ENCODE peak calls at places on chromosomes 12 and 14, in eight cellular contexts. One of them, this sample, is unnamed.
A peak's percentile ranks its signal among the peaks of the same experiment; 100 is the strongest.

GRCh38 chr14:89065879-89066278 is 241.4 kb downstream of the TTC8 start:
- DNase-seq in H9: no peak
- DNase-seq in ovary: no peak
- DNase-seq in left ventricle myocardium inferior: no peak
- DNase-seq in Peyer's patch: no peak
- DNase-seq in type B pancreatic cell: no peak
- DNase-seq in BJ: no peak
- DNase-seq in K562: no peak
- DNase-seq in this sample: no peak

GRCh38 chr12:132700212-132700913 is 10.3 kb upstream of the PGAM5 start:
- DNase-seq in left ventricle myocardium inferior: no peak
- DNase-seq in BJ: peak; percentile 8
- DNase-seq in Peyer's patch: no peak
- DNase-seq in ovary: no peak
- DNase-seq in K562: no peak
- DNase-seq in H9: no peak
- DNase-seq in type B pancreatic cell: no peak
- DNase-seq in this sample: no peak

GRCh38 chr14:54291491-54292191 is 105.2 kb upstream of the CDKN3 start:
- DNase-seq in K562: no peak
- DNase-seq in left ventricle myocardium inferior: no peak
- DNase-seq in BJ: no peak
- DNase-seq in H9: peak; percentile 54
- DNase-seq in ovary: no peak
- DNase-seq in Peyer's patch: no peak
- DNase-seq in type B pancreatic cell: no peak
- DNase-seq in this sample: peak; percentile 8

GRCh38 chr12:90280564-90281058 is 572.0 kb upstream of the ATP2B1 start:
- DNase-seq in type B pancreatic cell: no peak
- DNase-seq in left ventricle myocardium inferior: no peak
- DNase-seq in H9: no peak
- DNase-seq in ovary: no peak
- DNase-seq in Peyer's patch: no peak
- DNase-seq in BJ: no peak
- DNase-seq in K562: no peak
- DNase-seq in this sample: no peak

GRCh38 chr12:22981711-22982110 is 356.7 kb downstream of the ETNK1 start:
- DNase-seq in type B pancreatic cell: no peak
- DNase-seq in Peyer's patch: no peak
- DNase-seq in K562: no peak
- DNase-seq in H9: no peak
- DNase-seq in ovary: no peak
- DNase-seq in BJ: no peak
- DNase-seq in left ventricle myocardium inferior: no peak
- DNase-seq in this sample: no peak

GRCh38 chr12:104305349-104305748 is 1.8 kb downstream of the EID3 start:
- DNase-seq in Peyer's patch: no peak
- DNase-seq in BJ: no peak
- DNase-seq in type B pancreatic cell: no peak
- DNase-seq in ovary: no peak
- DNase-seq in H9: no peak
- DNase-seq in left ventricle myocardium inferior: no peak
- DNase-seq in K562: no peak
- DNase-seq in this sample: no peak

GRCh38 chr12:11204173-11204572 is 17.4 kb upstream of the TAS2R42 start:
- DNase-seq in BJ: no peak
- DNase-seq in left ventricle myocardium inferior: no peak
- DNase-seq in Peyer's patch: no peak
- DNase-seq in ovary: no peak
- DNase-seq in H9: no peak
- DNase-seq in K562: no peak
- DNase-seq in type B pancreatic cell: no peak
- DNase-seq in this sample: no peak

GRCh38 chr12:132141976-132142678 is 2.0 kb downstream of the DDX51 start:
- DNase-seq in BJ: no peak
- DNase-seq in H9: no peak
- DNase-seq in K562: no peak
- DNase-seq in left ventricle myocardium inferior: no peak
- DNase-seq in Peyer's patch: no peak
- DNase-seq in ovary: no peak
- DNase-seq in type B pancreatic cell: no peak
- DNase-seq in this sample: no peak

GRCh38 chr12:80912906-80913769 is 24.6 kb downstream of the LIN7A start:
- DNase-seq in BJ: no peak
- DNase-seq in K562: no peak
- DNase-seq in type B pancreatic cell: no peak
- DNase-seq in Peyer's patch: no peak
- DNase-seq in H9: no peak
- DNase-seq in ovary: no peak
- DNase-seq in left ventricle myocardium inferior: no peak
- DNase-seq in this sample: no peak

GRCh38 chr14:72685456-72685855 is 208.4 kb downstream of the DPF3 start:
- DNase-seq in type B pancreatic cell: no peak
- DNase-seq in ovary: no peak
- DNase-seq in K562: no peak
- DNase-seq in H9: no peak
- DNase-seq in Peyer's patch: no peak
- DNase-seq in BJ: no peak
- DNase-seq in left ventricle myocardium inferior: no peak
- DNase-seq in this sample: no peak

GRCh38 chr14:99273724-99274345 is 1.8 kb upstream of the BCL11B start:
- DNase-seq in type B pancreatic cell: peak; percentile 68
- DNase-seq in left ventricle myocardium inferior: no peak
- DNase-seq in K562: no peak
- DNase-seq in ovary: no peak
- DNase-seq in BJ: no peak
- DNase-seq in Peyer's patch: no peak
- DNase-seq in H9: no peak
- DNase-seq in this sample: no peak

GRCh38 chr12:85627584-85627983 is 208.6 kb downstream of the RASSF9 start:
- DNase-seq in H9: no peak
- DNase-seq in ovary: no peak
- DNase-seq in left ventricle myocardium inferior: no peak
- DNase-seq in type B pancreatic cell: no peak
- DNase-seq in BJ: peak; percentile 55
- DNase-seq in Peyer's patch: no peak
- DNase-seq in K562: no peak
- DNase-seq in this sample: no peak

GRCh38 chr14:76955575-76956252 is 72.8 kb downstream of the IRF2BPL start:
- DNase-seq in left ventricle myocardium inferior: no peak
- DNase-seq in H9: peak; percentile 73
- DNase-seq in K562: no peak
- DNase-seq in BJ: no peak
- DNase-seq in type B pancreatic cell: no peak
- DNase-seq in Peyer's patch: peak; percentile 63
- DNase-seq in ovary: no peak
- DNase-seq in this sample: no peak

GRCh38 chr12:112836736-112837628 is 45.4 kb downstream of the RPH3A start:
- DNase-seq in BJ: no peak
- DNase-seq in ovary: no peak
- DNase-seq in H9: no peak
- DNase-seq in type B pancreatic cell: no peak
- DNase-seq in K562: no peak
- DNase-seq in Peyer's patch: no peak
- DNase-seq in left ventricle myocardium inferior: no peak
- DNase-seq in this sample: no peak

GRCh38 chr12:109947511-109947910 is 47.4 kb downstream of the TCHP start:
- DNase-seq in left ventricle myocardium inferior: no peak
- DNase-seq in K562: no peak
- DNase-seq in ovary: no peak
- DNase-seq in type B pancreatic cell: no peak
- DNase-seq in BJ: peak; percentile 65
- DNase-seq in H9: no peak
- DNase-seq in Peyer's patch: no peak
- DNase-seq in this sample: no peak

GRCh38 chr12:31034372-31034771 is 39.3 kb upstream of the DDX11 start:
- DNase-seq in H9: no peak
- DNase-seq in K562: no peak
- DNase-seq in BJ: no peak
- DNase-seq in type B pancreatic cell: no peak
- DNase-seq in ovary: no peak
- DNase-seq in Peyer's patch: no peak
- DNase-seq in left ventricle myocardium inferior: no peak
- DNase-seq in this sample: no peak

GRCh38 chr12:101696477-101697196 is 803 bp upstream of the CHPT1 start:
- DNase-seq in ovary: peak; percentile 21
- DNase-seq in H9: no peak
- DNase-seq in left ventricle myocardium inferior: peak; percentile 70
- DNase-seq in K562: peak; percentile 77
- DNase-seq in type B pancreatic cell: no peak
- DNase-seq in Peyer's patch: no peak
- DNase-seq in BJ: no peak
- DNase-seq in this sample: no peak

GRCh38 chr12:116264525-116265070 is 12.9 kb downstream of the MED13L start:
- DNase-seq in H9: no peak
- DNase-seq in Peyer's patch: no peak
- DNase-seq in left ventricle myocardium inferior: no peak
- DNase-seq in type B pancreatic cell: no peak
- DNase-seq in ovary: no peak
- DNase-seq in K562: no peak
- DNase-seq in BJ: no peak
- DNase-seq in this sample: no peak

GRCh38 chr12:116266631-116267349 is 10.7 kb downstream of the MED13L start:
- DNase-seq in left ventricle myocardium inferior: no peak
- DNase-seq in K562: no peak
- DNase-seq in Peyer's patch: no peak
- DNase-seq in BJ: no peak
- DNase-seq in H9: no peak
- DNase-seq in type B pancreatic cell: no peak
- DNase-seq in ovary: no peak
- DNase-seq in this sample: no peak

GRCh38 chr12:116265361-116266128 is 11.9 kb downstream of the MED13L start:
- DNase-seq in ovary: no peak
- DNase-seq in Peyer's patch: no peak
- DNase-seq in type B pancreatic cell: no peak
- DNase-seq in K562: no peak
- DNase-seq in BJ: no peak
- DNase-seq in left ventricle myocardium inferior: no peak
- DNase-seq in H9: no peak
- DNase-seq in this sample: no peak

GRCh38 chr12:116267948-116268347 is 9.5 kb downstream of the MED13L start:
- DNase-seq in Peyer's patch: no peak
- DNase-seq in ovary: no peak
- DNase-seq in left ventricle myocardium inferior: no peak
- DNase-seq in BJ: no peak
- DNase-seq in K562: no peak
- DNase-seq in type B pancreatic cell: no peak
- DNase-seq in H9: no peak
- DNase-seq in this sample: no peak

DNA sequence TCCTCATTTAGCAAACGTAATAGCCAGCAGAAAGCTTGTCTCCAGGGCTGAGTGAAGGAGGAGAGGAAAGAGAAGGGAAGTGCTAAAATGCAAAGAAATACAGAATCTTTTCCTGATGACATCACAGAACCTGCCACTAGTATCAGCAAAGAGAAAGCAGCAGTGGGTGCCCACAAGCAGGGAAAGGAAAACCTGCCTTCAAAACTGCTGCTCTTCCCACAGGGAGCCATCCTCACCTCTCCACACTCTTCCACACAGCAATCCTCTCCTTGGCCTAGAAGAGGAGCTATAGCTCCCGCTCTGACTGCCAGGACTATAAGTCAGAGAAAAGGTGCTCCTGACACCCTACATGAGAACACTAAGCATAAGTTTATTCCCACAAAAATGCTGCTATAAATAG is 11.3 kb downstream of the MED13L start:
- DNase-seq in H9: no peak
- DNase-seq in K562: no peak
- DNase-seq in Peyer's patch: no peak
- DNase-seq in left ventricle myocardium inferior: no peak
- DNase-seq in ovary: no peak
- DNase-seq in BJ: no peak
- DNase-seq in type B pancreatic cell: no peak
- DNase-seq in this sample: no peak
- TF ChIP-seq CTCF in H9: peak; percentile 49
- TF ChIP-seq CTCF in K562: no peak
- TF ChIP-seq CTCF in Peyer's patch: no peak
- TF ChIP-seq CTCF in left ventricle myocardium inferior: no peak
- TF ChIP-seq CTCF in ovary: no peak
- TF ChIP-seq CTCF in BJ: peak; percentile 21
- TF ChIP-seq CTCF in type B pancreatic cell: no peak
- TF ChIP-seq CTCF in this sample: no peak

GRCh38 chr12:52952082-52952801 is 3.3 kb downstream of the KRT18 start:
- DNase-seq in BJ: no peak
- DNase-seq in type B pancreatic cell: no peak
- DNase-seq in left ventricle myocardium inferior: no peak
- DNase-seq in Peyer's patch: no peak
- DNase-seq in ovary: no peak
- DNase-seq in K562: peak; percentile 51
- DNase-seq in H9: no peak
- DNase-seq in this sample: no peak
- TF ChIP-seq CTCF in BJ: no peak
- TF ChIP-seq CTCF in type B pancreatic cell: no peak
- TF ChIP-seq CTCF in left ventricle myocardium inferior: peak; percentile 30
- TF ChIP-seq CTCF in Peyer's patch: peak; percentile 70
- TF ChIP-seq CTCF in ovary: no peak
- TF ChIP-seq CTCF in K562: peak; percentile 52
- TF ChIP-seq CTCF in H9: peak; percentile 60
- TF ChIP-seq CTCF in this sample: no peak

GRCh38 chr12:54016478-54016964 is 7.7 kb downstream of the HOXC8 start:
- DNase-seq in H9: no peak
- DNase-seq in K562: no peak
- DNase-seq in BJ: peak; percentile 52
- DNase-seq in type B pancreatic cell: no peak
- DNase-seq in Peyer's patch: no peak
- DNase-seq in ovary: no peak
- DNase-seq in left ventricle myocardium inferior: no peak
- DNase-seq in this sample: no peak

GRCh38 chr12:54017845-54018607 is 9.2 kb downstream of the HOXC8 start:
- DNase-seq in K562: peak; percentile 98
- DNase-seq in ovary: peak; percentile 96
- DNase-seq in type B pancreatic cell: no peak
- DNase-seq in left ventricle myocardium inferior: peak; percentile 43
- DNase-seq in BJ: no peak
- DNase-seq in Peyer's patch: peak; percentile 80
- DNase-seq in H9: peak; percentile 93
- DNase-seq in this sample: peak; percentile 66

GRCh38 chr12:54018608-54018984 is 9.6 kb upstream of the HOXC6 start:
- DNase-seq in left ventricle myocardium inferior: no peak
- DNase-seq in K562: peak; percentile 74
- DNase-seq in type B pancreatic cell: no peak
- DNase-seq in H9: no peak
- DNase-seq in Peyer's patch: no peak
- DNase-seq in BJ: no peak
- DNase-seq in ovary: peak; percentile 87
- DNase-seq in this sample: no peak

GRCh38 chr12:54016051-54016450 is 7.3 kb downstream of the HOXC8 start:
- DNase-seq in type B pancreatic cell: no peak
- DNase-seq in BJ: no peak
- DNase-seq in K562: no peak
- DNase-seq in H9: no peak
- DNase-seq in Peyer's patch: no peak
- DNase-seq in ovary: no peak
- DNase-seq in left ventricle myocardium inferior: no peak
- DNase-seq in this sample: no peak

GRCh38 chr12:54017027-54017788 is 8.4 kb downstream of the HOXC8 start:
- DNase-seq in ovary: no peak
- DNase-seq in K562: no peak
- DNase-seq in left ventricle myocardium inferior: no peak
- DNase-seq in H9: peak; percentile 68
- DNase-seq in Peyer's patch: no peak
- DNase-seq in BJ: no peak
- DNase-seq in type B pancreatic cell: no peak
- DNase-seq in this sample: no peak
- TF ChIP-seq CTCF in ovary: no peak
- TF ChIP-seq CTCF in K562: peak; percentile 4
- TF ChIP-seq CTCF in left ventricle myocardium inferior: no peak
- TF ChIP-seq CTCF in H9: no peak
- TF ChIP-seq CTCF in Peyer's patch: no peak
- TF ChIP-seq CTCF in BJ: peak; percentile 17
- TF ChIP-seq CTCF in type B pancreatic cell: no peak
- TF ChIP-seq CTCF in this sample: no peak

GRCh38 chr12:54560374-54560858 is 11.0 kb downstream of the PDE1B start:
- DNase-seq in BJ: no peak
- DNase-seq in type B pancreatic cell: no peak
- DNase-seq in left ventricle myocardium inferior: peak; percentile 90
- DNase-seq in Peyer's patch: peak; percentile 95
- DNase-seq in ovary: peak; percentile 94
- DNase-seq in H9: peak; percentile 96
- DNase-seq in K562: peak; percentile 99
- DNase-seq in this sample: peak; percentile 69
- TF ChIP-seq CTCF in BJ: no peak
- TF ChIP-seq CTCF in type B pancreatic cell: no peak
- TF ChIP-seq CTCF in left ventricle myocardium inferior: no peak
- TF ChIP-seq CTCF in Peyer's patch: no peak
- TF ChIP-seq CTCF in ovary: no peak
- TF ChIP-seq CTCF in H9: no peak
- TF ChIP-seq CTCF in K562: no peak
- TF ChIP-seq CTCF in this sample: no peak

This sample was measured in endothelial cell.